ENCODE peak calls at places on chromosomes 12 and 14, in ten cellular contexts. O is adrenal gland; N is lung; X is transverse colon; L is uterus; G is psoas muscle; K is PC-3; F is CD8-positive, alpha-beta T cell; Y is IMR-90; S is adipocyte. V is an unnamed sample.
A peak's percentile ranks its signal among the peaks of the same experiment; 100 is the strongest.

GRCh38 chr12:109677323-109677722 is 36.3 kb upstream of the FAM222A start:
- DNase-seq in O (no peak), N (no peak), X (no peak), L (no peak), G (no peak), K (no peak), F (no peak), Y (no peak), S (no peak), V (no peak)

GRCh38 chr14:77018785-77019184 is 9.7 kb downstream of the IRF2BPL start:
- DNase-seq in O (no peak), N (no peak), X (no peak), L (no peak), G (no peak), K (no peak), F (no peak), Y (no peak), S (peak; percentile 21), V (no peak)

GRCh38 chr12:131860472-131861260 is 32.5 kb downstream of the MMP17 start:
- DNase-seq in O (no peak), N (peak; percentile 57), X (peak; percentile 21), L (no peak), G (peak; percentile 85), K (peak; percentile 95), F (no peak), Y (peak; percentile 57), S (peak; percentile 86), V (peak; percentile 89)

GRCh38 chr14:76486251-76486743 is 110.4 kb downstream of the ESRRB start:
- DNase-seq in O (no peak), N (no peak), X (no peak), L (no peak), G (peak; percentile 60), K (no peak), F (no peak), Y (no peak), S (no peak), V (no peak)

GRCh38 chr14:72024043-72024407 is 91.8 kb downstream of the RGS6 start:
- DNase-seq in O (peak; percentile 14), N (no peak), X (peak; percentile 8), L (no peak), G (no peak), K (peak; percentile 62), F (peak; percentile 22), Y (peak; percentile 21), S (peak; percentile 29), V (peak; percentile 4)

GRCh38 chr12:120388711-120389431 is 19.9 kb upstream of the MSI1 start:
- DNase-seq in O (no peak), N (no peak), X (no peak), L (no peak), G (no peak), K (no peak), F (no peak), Y (no peak), S (no peak), V (no peak)

GRCh38 chr14:60537663-60538062 is 28.7 kb downstream of the SIX6 start:
- DNase-seq in O (no peak), N (no peak), X (no peak), L (no peak), G (no peak), K (peak; percentile 22), F (no peak), Y (no peak), S (no peak), V (no peak)

GRCh38 chr12:121765573-121765972 is 27.9 kb downstream of the RHOF start:
- DNase-seq in O (peak; percentile 40), N (no peak), X (no peak), L (peak; percentile 79), G (no peak), K (peak; percentile 79), F (no peak), Y (peak; percentile 97), S (peak; percentile 83), V (peak; percentile 71)

GRCh38 chr12:70443274-70443673 is 77.2 kb downstream of the KCNMB4 start:
- DNase-seq in O (no peak), N (no peak), X (no peak), L (no peak), G (no peak), K (peak; percentile 46), F (no peak), Y (no peak), S (peak; percentile 45), V (no peak)

GRCh38 chr14:71478542-71478941 is 453.7 kb upstream of the RGS6 start:
- DNase-seq in O (no peak), N (no peak), X (no peak), L (no peak), G (no peak), K (no peak), F (no peak), Y (peak; percentile 64), S (no peak), V (no peak)

GRCh38 chr14:99559286-99559990 is 44.6 kb downstream of the CCDC85C start:
- DNase-seq in O (no peak), N (no peak), X (no peak), L (no peak), G (no peak), K (no peak), F (peak; percentile 0), Y (no peak), S (no peak), V (no peak)

GRCh38 chr14:32513571-32514009 is 184.5 kb downstream of the AKAP6 start:
- DNase-seq in O (no peak), N (no peak), X (no peak), L (no peak), G (no peak), K (peak; percentile 49), F (no peak), Y (peak; percentile 15), S (peak; percentile 79), V (no peak)

GRCh38 chr12:99079811-99080210 is 434.7 kb downstream of the APAF1 start:
- DNase-seq in O (no peak), N (no peak), X (no peak), L (no peak), G (no peak), K (no peak), F (no peak), Y (no peak), S (no peak), V (no peak)
- H3K27me3 ChIP-seq in O (no peaks in the 10 kb centered on the region), N (no peaks in the 10 kb centered on the region), X (no peaks in the 10 kb centered on the region), L (no peaks in the 10 kb centered on the region), G (no peaks in the 10 kb centered on the region), K (peaks cover 7% of the 10 kb centered on the region), F (no peaks in the 10 kb centered on the region), Y (no peaks in the 10 kb centered on the region), S (no peaks in the 10 kb centered on the region), V (peaks cover 3% of the 10 kb centered on the region)

DNA sequence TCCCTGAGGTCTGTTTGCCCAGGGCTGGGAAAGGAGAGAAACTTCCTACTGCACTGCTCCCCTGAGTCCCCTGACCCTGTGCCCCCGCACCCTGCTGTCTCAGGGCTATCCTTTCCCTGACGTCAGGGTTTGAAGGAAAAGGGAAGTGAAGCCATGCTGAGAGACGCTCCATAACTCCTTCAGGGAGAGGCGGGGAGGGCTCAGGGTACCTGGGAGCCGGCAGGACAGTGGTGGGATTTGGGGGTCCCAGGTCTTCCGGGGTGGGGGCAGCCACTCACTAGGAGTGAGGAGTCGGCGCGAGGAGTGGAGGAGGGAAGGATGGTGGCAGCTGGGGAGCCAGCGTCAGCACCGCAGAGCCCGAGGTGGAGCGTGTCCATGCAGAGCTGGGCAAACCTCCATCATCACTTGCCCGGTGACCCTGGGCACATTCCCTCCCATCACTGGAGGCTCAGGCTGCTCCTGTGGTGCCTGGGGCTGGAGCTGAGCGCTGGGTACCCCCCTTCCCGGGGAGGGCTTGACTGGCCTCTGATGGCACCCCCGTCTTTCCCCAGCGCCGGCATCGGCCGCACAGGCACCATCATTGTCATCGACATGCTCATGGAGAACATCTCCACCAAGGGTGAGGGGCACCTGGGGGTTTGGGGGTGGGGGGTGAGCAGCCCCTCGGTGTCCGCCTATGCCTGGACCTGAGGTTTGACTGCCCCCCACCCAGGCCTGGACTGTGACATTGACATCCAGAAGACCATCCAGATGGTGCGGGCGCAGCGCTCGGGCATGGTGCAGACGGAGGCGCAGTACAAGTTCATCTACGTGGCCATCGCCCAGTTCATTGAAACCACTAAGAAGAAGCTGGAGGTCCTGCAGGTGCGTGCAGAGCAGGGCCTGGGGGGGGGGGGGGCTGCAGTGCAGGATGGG is 8.5 kb downstream of the PTPN6 start:
- DNase-seq in O (no peak), N (no peak), X (no peak), L (no peak), G (peak; percentile 63), K (no peak), F (no peak), Y (no peak), S (no peak), V (no peak)
- H3K4me3 ChIP-seq in O (no peak overlapping the region), N (no peak overlapping the region), X (no peak overlapping the region), L (no peak overlapping the region), G (no peak overlapping the region), K (no peak overlapping the region), F (peak overlapping the region; percentile 66), Y (no peak overlapping the region), S (no peak overlapping the region), V (no peak overlapping the region)

DNA sequence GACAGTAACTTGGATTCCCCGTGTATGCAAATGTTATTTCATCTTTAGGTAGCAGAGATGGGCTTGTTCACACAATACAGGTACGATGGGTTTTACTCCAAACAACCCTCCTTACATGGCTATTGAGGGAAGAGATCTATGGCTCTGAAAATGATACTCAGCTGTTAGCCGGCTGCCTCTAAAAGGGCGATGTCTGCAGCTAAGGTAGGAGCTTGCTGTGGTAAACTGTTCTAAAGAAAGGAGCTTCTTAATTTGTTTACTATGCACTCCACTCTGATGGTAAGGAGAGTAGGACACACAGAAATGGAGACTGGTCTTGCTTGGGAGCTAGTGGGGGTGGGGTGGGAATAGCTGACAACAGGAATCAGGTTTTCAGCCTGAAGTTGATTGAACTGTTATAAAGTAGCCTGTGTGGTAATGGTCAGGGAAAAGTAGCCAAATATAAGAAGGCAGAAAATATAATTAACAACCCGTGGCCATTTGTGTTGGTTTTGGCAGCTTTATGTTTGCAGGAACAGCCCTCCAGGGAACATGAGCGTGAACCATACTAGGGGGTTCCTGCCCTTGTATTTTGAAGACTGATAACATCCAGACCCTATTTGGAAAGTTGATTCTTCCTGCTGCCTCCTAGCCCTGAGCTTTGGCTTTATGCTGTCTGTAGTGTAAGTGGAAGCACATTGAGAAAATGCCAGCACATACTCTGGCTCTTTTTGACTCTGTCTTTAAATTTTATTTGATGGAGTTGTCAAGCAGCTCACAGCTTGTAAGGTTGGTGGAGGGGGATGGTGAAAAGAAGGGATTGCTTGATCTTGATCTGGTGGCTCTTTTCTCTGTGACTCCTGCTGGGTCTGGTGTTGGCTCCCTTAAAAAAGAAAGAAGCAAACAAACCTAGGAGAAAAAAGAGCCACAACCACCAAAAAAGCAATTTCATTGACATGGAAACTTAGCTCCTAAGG is 929.8 kb downstream of the DIO2 start:
- DNase-seq in O (no peak), N (no peak), X (no peak), L (no peak), G (no peak), K (no peak), F (no peak), Y (no peak), S (no peak), V (no peak)
- H3K27me3 ChIP-seq in O (peaks cover 18% of the 10 kb centered on the region), N (no peaks in the 10 kb centered on the region), X (peaks cover 58% of the 10 kb centered on the region), L (no peaks in the 10 kb centered on the region), G (peaks cover 8% of the 10 kb centered on the region), K (no peaks in the 10 kb centered on the region), F (no peaks in the 10 kb centered on the region), Y (peaks cover 20% of the 10 kb centered on the region), S (peaks cover 40% of the 10 kb centered on the region), V (peaks cover 3% of the 10 kb centered on the region)

DNA sequence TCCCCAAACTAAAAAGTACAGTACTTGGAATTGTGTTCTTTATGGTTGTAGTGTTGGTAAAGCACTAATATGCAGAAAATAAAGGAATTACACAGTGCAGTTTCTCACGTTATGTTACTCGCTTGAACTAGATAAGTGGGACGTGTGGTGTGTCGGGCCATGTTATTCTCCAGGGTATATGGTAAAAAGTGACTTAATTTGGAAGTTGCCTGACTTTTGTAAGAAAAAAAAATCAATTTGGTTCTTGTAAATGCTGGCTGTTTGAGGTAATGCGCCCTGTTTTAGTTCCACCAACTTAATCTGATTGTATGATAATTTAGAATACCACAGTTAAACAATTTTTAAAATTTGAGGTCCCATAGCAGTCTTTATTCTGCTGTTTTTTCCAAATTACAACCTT is 4.1 kb downstream of the ARF6 start:
- DNase-seq in O (no peak), N (no peak), X (no peak), L (no peak), G (no peak), K (no peak), F (no peak), Y (no peak), S (no peak), V (no peak)
- H3K4me3 ChIP-seq in O (no peak overlapping the region), N (no peak overlapping the region), X (peak overlapping the region; percentile 100), L (no peak overlapping the region), G (peak overlapping the region; percentile 90), K (peak overlapping the region; percentile 91), F (no peak overlapping the region), Y (no peak overlapping the region), S (peak overlapping the region; percentile 99), V (peak overlapping the region; percentile 95)

V was measured in MG63.